ENCODE peak calls at places on chromosomes 2 and 18, in five cellular contexts. H, M, A, T and X are unnamed samples.

GRCh38 chr2:43542285-43542933 is 53.4 kb downstream of the THADA start:
- DNase-seq in H (no peak), M (no peak), A (no peak), T (peak; percentile 79), X (peak; percentile 67)

GRCh38 chr2:180240774-180241173 is 233.7 kb upstream of the CWC22 start:
- DNase-seq in H (no peak), M (no peak), A (no peak), T (peak; percentile 3), X (peak; percentile 23)

GRCh38 chr2:181777654-181778053 is 97.3 kb upstream of the NEUROD1 start:
- DNase-seq in H (no peak), M (no peak), A (no peak), T (peak; percentile 69), X (no peak)

GRCh38 chr2:71154798-71155197 is 24.4 kb downstream of the MPHOSPH10 start:
- DNase-seq in H (no peak), M (peak; percentile 77), A (no peak), T (peak; percentile 64), X (peak; percentile 3)

GRCh38 chr2:230106771-230107170 is 38.0 kb upstream of the SLC16A14 start:
- DNase-seq in H (no peak), M (no peak), A (no peak), T (no peak), X (no peak)

GRCh38 chr2:159209341-159210306 is 76.9 kb downstream of the WDSUB1 start:
- DNase-seq in H (no peak), M (no peak), A (no peak), T (no peak), X (no peak)

GRCh38 chr2:134778372-134778771 is 59.6 kb upstream of the TMEM163 start:
- DNase-seq in H (no peak), M (peak; percentile 59), A (no peak), T (no peak), X (no peak)

GRCh38 chr2:20431772-20432171 is 15.1 kb upstream of the RHOB start:
- DNase-seq in H (no peak), M (no peak), A (no peak), T (no peak), X (no peak)

GRCh38 chr2:38556007-38556801 is 46.5 kb downstream of the HNRNPLL start:
- DNase-seq in H (no peak), M (no peak), A (no peak), T (no peak), X (no peak)

GRCh38 chr2:233112261-233113113 is 52.3 kb downstream of the INPP5D start:
- DNase-seq in H (no peak), M (no peak), A (no peak), T (no peak), X (no peak)

GRCh38 chr2:136116111-136116812 is 1.7 kb downstream of the CXCR4 start:
- DNase-seq in H (peak; percentile 39), M (no peak), A (no peak), T (peak; percentile 43), X (no peak)

GRCh38 chr18:36035253-36035652 is 32.1 kb downstream of the RPRD1A start:
- DNase-seq in H (no peak), M (no peak), A (no peak), T (peak; percentile 73), X (no peak)

GRCh38 chr2:219023045-219023605 is 18.2 kb downstream of the CFAP65 start:
- DNase-seq in H (no peak), M (no peak), A (no peak), T (no peak), X (no peak)

GRCh38 chr2:162244559-162245031 is 1.4 kb upstream of the FAP start:
- DNase-seq in H (no peak), M (no peak), A (no peak), T (peak; percentile 98), X (peak; percentile 96)

GRCh38 chr2:228630786-228631185 is 449.3 kb upstream of the SPHKAP start:
- DNase-seq in H (no peak), M (no peak), A (no peak), T (peak; percentile 87), X (no peak)

GRCh38 chr2:219452361-219453317 is 18.0 kb downstream of the SPEG start:
- DNase-seq in H (no peak), M (no peak), A (no peak), T (peak; percentile 66), X (peak; percentile 91)

DNA sequence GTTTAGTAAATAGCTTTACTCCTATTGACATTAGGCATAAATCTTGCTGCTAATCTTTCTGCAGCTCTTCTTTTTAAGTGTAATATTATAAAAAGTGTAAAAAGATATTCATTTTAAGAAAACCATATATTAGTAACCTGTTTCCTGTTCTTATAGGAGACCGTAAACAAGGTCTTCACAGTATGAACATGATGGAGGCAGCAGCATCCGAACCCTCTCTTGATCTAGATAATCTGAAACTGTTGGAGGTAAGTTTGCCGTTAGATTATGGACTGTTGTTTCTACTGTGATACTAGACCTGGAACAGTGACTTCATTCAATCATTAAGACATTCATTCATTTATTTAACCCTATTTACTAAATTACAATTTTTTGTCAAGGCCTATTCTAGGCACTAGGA is 120.0 kb upstream of the FAM117B start:
- DNase-seq in H (no peak), M (no peak), A (no peak), T (no peak), X (no peak)
- H2BK12ac ChIP-seq in H (no peak overlapping the region), M (no peak overlapping the region), A (no peak overlapping the region), T (no peak overlapping the region), X (no peak overlapping the region)

DNA sequence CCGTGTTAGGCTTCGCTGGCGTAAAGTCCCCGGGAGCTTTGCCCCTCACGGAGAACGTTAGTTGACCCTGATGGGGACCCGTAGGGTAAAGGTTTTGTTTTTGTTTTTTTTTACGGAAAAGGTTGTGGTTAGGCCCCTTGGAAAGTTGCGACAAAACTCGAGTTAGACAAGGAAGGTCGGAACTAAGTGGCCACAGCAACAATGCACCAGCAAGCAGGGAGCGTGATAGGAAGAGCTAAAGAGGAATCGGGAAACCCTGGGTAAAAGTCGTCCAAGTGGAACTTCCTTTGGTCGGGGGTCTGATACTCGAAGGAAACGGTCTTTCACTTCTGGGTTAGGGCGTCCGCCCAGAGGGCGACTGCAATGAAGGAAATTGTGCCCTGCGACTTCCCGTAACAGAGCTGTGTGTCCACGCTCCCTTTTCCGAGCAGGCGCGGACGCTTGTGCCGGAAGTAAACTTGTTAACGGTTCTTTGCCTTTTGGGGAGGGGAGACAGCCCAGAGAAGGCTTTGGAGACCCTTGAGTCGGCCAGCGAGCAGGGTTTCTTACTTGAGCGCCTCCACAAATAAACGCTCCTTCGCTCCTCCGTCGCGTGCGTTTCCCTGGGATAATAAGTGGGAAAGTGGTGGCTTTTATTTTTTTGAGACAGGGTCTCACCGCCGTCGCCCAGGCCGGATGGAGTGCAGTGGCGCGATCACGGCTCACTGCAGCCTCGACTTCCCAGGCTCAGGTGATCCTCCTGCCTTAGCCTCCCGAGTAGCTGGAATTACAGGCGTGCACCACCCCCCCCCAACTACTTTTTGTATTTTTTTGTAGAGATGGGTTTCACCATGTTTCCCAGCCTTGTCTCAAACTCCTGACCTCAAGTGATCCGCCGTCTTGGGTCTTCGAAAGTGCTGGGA is 641 bp upstream of the CLASP1 start:
- DNase-seq in H (peak; percentile 87), M (peak; percentile 88), A (peak; percentile 60), T (peak; percentile 90), X (peak; percentile 94)
- H4K8ac ChIP-seq in H (no peak overlapping the region), M (no peak overlapping the region), A (peak overlapping the region; percentile 86), T (peak overlapping the region; percentile 90), X (peak overlapping the region; percentile 95)

GRCh38 chr18:78838183-78838582 is 141.4 kb upstream of the SALL3 start:
- DNase-seq in H (no peak), M (no peak), A (no peak), T (no peak), X (no peak)
- H3K9ac ChIP-seq in H (no peak overlapping the region), M (no peak overlapping the region), A (no peak overlapping the region), T (no peak overlapping the region), X (no peak overlapping the region)

DNA sequence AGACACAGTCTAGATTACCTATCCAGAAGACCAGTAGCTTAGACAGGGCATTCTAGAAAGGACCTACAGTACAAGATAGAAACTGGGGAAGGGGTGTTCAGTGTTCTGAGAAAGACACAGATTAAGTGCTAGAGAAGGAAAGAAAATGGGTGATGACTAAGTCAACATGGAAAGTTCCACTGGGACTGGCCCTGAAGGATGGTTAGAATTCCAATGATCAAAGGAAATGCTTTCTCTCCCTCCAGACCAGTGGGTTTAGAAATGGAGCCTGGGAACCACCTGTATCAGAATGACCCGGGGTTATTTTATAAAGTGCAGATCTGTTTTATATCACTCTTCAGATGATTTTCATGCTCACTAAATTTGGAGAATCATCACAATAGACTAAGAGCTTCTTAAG is 5.8 kb upstream of the COLEC12 start:
- DNase-seq in H (no peak), M (no peak), A (no peak), T (peak; percentile 82), X (no peak)
- H2BK12ac ChIP-seq in H (no peak overlapping the region), M (no peak overlapping the region), A (no peak overlapping the region), T (no peak overlapping the region), X (no peak overlapping the region)

DNA sequence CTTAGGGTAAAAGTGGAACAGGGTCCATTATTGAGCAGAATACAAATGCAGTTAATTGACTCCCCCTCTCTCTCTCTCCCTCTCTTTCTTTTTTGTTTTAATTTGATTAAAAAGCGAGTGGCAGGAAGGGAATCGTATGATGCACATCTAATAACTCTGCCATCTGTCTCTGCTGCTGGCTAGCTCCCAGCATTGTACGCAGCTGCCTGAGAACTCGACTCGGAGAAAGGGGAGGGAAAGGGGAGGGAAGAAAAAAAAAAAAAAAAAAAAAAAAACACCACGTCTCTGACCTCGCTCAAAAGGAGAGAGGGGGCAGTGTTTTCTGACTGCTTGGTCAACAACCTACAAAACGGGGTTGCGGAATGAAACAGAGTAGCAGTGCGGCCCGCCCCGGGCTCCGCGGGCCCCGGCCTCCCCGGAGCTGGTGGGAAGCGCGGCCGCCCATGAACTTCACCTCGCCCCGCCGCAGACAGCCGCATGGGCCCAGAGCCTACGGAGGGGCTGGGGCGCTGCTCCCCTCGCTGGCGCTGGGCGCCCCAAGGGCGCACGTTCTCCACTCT is 265.7 kb downstream of the TCF4 start:
- DNase-seq in H (peak; percentile 72), M (peak; percentile 76), A (no peak), T (peak; percentile 30), X (peak; percentile 96)
- H4K8ac ChIP-seq in H (no peak overlapping the region), M (no peak overlapping the region), A (no peak overlapping the region), T (peak overlapping the region; percentile 51), X (peak overlapping the region; percentile 82)

GRCh38 chr2:119485336-119486110 is 38.8 kb downstream of the SCTR start:
- DNase-seq in H (no peak), M (no peak), A (no peak), T (no peak), X (no peak)

GRCh38 chr2:119487434-119488244 is 36.6 kb downstream of the SCTR start:
- DNase-seq in H (no peak), M (no peak), A (no peak), T (no peak), X (no peak)

GRCh38 chr2:119488245-119489182 is 35.8 kb downstream of the SCTR start:
- DNase-seq in H (no peak), M (no peak), A (no peak), T (no peak), X (no peak)

GRCh38 chr2:119486196-119486827 is 38.0 kb downstream of the SCTR start:
- DNase-seq in H (no peak), M (no peak), A (no peak), T (no peak), X (no peak)

GRCh38 chr2:119486886-119487285 is 37.4 kb downstream of the SCTR start:
- DNase-seq in H (no peak), M (no peak), A (no peak), T (no peak), X (no peak)
- H3K9ac ChIP-seq in H (no peak overlapping the region), M (no peak overlapping the region), A (no peak overlapping the region), T (no peak overlapping the region), X (no peak overlapping the region)

GRCh38 chr2:238925816-238926215 is 77.9 kb downstream of the TWIST2 start:
- DNase-seq in H (no peak), M (no peak), A (no peak), T (no peak), X (no peak)
- H2BK12ac ChIP-seq in H (no peak overlapping the region), M (no peak overlapping the region), A (no peak overlapping the region), T (no peak overlapping the region), X (no peak overlapping the region)